ENCODE peak calls at places on chromosome 16, in six cellular contexts. One of them, this sample, is unnamed.

GRCh38 chr16:7689234-7689633 is 356.6 kb downstream of the RBFOX1 start:
- DNase-seq in NB4: no peak
- DNase-seq in HFF-Myc: no peak
- DNase-seq in IMR-90: no peak
- DNase-seq in WTC11: peak; percentile 19
- DNase-seq in foreskin fibroblast: no peak
- DNase-seq in this sample: no peak

GRCh38 chr16:82924075-82924854 is 297.5 kb downstream of the CDH13 start:
- DNase-seq in NB4: no peak
- DNase-seq in HFF-Myc: no peak
- DNase-seq in IMR-90: no peak
- DNase-seq in WTC11: no peak
- DNase-seq in foreskin fibroblast: peak; percentile 3
- DNase-seq in this sample: peak; percentile 40

GRCh38 chr16:15494231-15494630 is 59.8 kb downstream of the BMERB1 start:
- DNase-seq in NB4: no peak
- DNase-seq in HFF-Myc: no peak
- DNase-seq in IMR-90: peak; percentile 56
- DNase-seq in WTC11: no peak
- DNase-seq in foreskin fibroblast: peak; percentile 48
- DNase-seq in this sample: no peak

GRCh38 chr16:23317266-23317661 is 15.2 kb downstream of the SCNN1B start:
- DNase-seq in NB4: no peak
- DNase-seq in HFF-Myc: no peak
- DNase-seq in IMR-90: no peak
- DNase-seq in WTC11: no peak
- DNase-seq in foreskin fibroblast: peak; percentile 11
- DNase-seq in this sample: no peak

GRCh38 chr16:70437017-70437581 is 1.8 kb downstream of the ST3GAL2 start:
- DNase-seq in NB4: peak; percentile 85
- DNase-seq in HFF-Myc: peak; percentile 92
- DNase-seq in IMR-90: peak; percentile 94
- DNase-seq in WTC11: peak; percentile 68
- DNase-seq in foreskin fibroblast: peak; percentile 93
- DNase-seq in this sample: no peak

GRCh38 chr16:57976331-57976796 is 5.4 kb upstream of the CNGB1 start:
- DNase-seq in NB4: no peak
- DNase-seq in HFF-Myc: no peak
- DNase-seq in IMR-90: no peak
- DNase-seq in WTC11: no peak
- DNase-seq in foreskin fibroblast: no peak
- DNase-seq in this sample: peak; percentile 54

GRCh38 chr16:15996432-15997109 is 47.2 kb downstream of the ABCC1 start:
- DNase-seq in NB4: no peak
- DNase-seq in HFF-Myc: peak; percentile 87
- DNase-seq in IMR-90: peak; percentile 93
- DNase-seq in WTC11: no peak
- DNase-seq in foreskin fibroblast: peak; percentile 95
- DNase-seq in this sample: peak; percentile 40

GRCh38 chr16:83515395-83515794 is 292.4 kb upstream of the HSBP1 start:
- DNase-seq in NB4: no peak
- DNase-seq in HFF-Myc: no peak
- DNase-seq in IMR-90: no peak
- DNase-seq in WTC11: no peak
- DNase-seq in foreskin fibroblast: no peak
- DNase-seq in this sample: no peak

GRCh38 chr16:22189473-22190168 is 16.5 kb upstream of the EEF2K start:
- DNase-seq in NB4: no peak
- DNase-seq in HFF-Myc: no peak
- DNase-seq in IMR-90: peak; percentile 16
- DNase-seq in WTC11: no peak
- DNase-seq in foreskin fibroblast: peak; percentile 68
- DNase-seq in this sample: peak; percentile 75

GRCh38 chr16:10871157-10871991 is 5.6 kb upstream of the CIITA start:
- DNase-seq in NB4: peak; percentile 93
- DNase-seq in HFF-Myc: no peak
- DNase-seq in IMR-90: peak; percentile 92
- DNase-seq in WTC11: no peak
- DNase-seq in foreskin fibroblast: peak; percentile 97
- DNase-seq in this sample: peak; percentile 85

GRCh38 chr16:53061701-53062159 is 6.9 kb downstream of the CHD9 start:
- DNase-seq in NB4: peak; percentile 62
- DNase-seq in HFF-Myc: no peak
- DNase-seq in IMR-90: no peak
- DNase-seq in WTC11: no peak
- DNase-seq in foreskin fibroblast: no peak
- DNase-seq in this sample: no peak

GRCh38 chr16:28297784-28298510 is 5.6 kb downstream of the SBK1 start:
- DNase-seq in NB4: no peak
- DNase-seq in HFF-Myc: no peak
- DNase-seq in IMR-90: no peak
- DNase-seq in WTC11: no peak
- DNase-seq in foreskin fibroblast: no peak
- DNase-seq in this sample: no peak

GRCh38 chr16:14497245-14498082 is 132.6 kb downstream of the PARN start:
- DNase-seq in NB4: no peak
- DNase-seq in HFF-Myc: no peak
- DNase-seq in IMR-90: peak; percentile 29
- DNase-seq in WTC11: no peak
- DNase-seq in foreskin fibroblast: no peak
- DNase-seq in this sample: no peak

GRCh38 chr16:14015948-14016347 is 55.2 kb upstream of the MRTFB start:
- DNase-seq in NB4: peak; percentile 20
- DNase-seq in HFF-Myc: peak; percentile 89
- DNase-seq in IMR-90: peak; percentile 90
- DNase-seq in WTC11: no peak
- DNase-seq in foreskin fibroblast: peak; percentile 92
- DNase-seq in this sample: peak; percentile 89

DNA sequence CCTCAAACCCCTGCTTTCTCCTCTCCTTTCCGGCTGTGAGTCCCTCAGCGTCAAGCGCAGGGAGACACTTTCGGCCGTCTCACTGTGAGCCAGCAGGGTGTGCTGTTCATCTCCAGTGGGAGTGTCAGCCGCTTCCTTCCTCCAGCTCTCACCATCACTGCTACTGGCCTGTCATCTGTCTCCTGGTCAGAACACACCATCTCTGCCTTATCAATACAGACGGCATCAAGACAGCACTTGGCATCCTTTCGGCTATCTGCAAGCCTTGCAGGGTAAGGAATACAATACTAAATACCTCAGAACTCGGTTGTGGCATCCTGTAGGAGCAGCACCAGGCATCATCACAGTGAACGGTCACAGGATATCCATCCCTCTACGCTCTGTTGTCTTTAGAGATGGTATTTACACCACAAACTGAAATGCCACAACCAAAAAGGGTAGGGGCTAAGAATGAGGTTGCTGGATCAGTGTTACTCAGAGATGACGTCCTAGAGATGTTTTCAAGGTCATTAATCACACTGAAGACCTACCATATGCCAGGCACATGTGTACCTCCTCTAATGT is 20.7 kb upstream of the CMTM4 start:
- DNase-seq in NB4: peak; percentile 73
- DNase-seq in HFF-Myc: peak; percentile 77
- DNase-seq in IMR-90: peak; percentile 88
- DNase-seq in WTC11: peak; percentile 57
- DNase-seq in foreskin fibroblast: peak; percentile 86
- DNase-seq in this sample: peak; percentile 34
- TF ChIP-seq CTCF in NB4: peak; percentile 82
- TF ChIP-seq CTCF in HFF-Myc: peak; percentile 70
- TF ChIP-seq CTCF in IMR-90: peak; percentile 52
- TF ChIP-seq CTCF in WTC11: peak; percentile 24
- TF ChIP-seq CTCF in foreskin fibroblast: peak; percentile 72
- TF ChIP-seq CTCF in this sample: peak; percentile 34

DNA sequence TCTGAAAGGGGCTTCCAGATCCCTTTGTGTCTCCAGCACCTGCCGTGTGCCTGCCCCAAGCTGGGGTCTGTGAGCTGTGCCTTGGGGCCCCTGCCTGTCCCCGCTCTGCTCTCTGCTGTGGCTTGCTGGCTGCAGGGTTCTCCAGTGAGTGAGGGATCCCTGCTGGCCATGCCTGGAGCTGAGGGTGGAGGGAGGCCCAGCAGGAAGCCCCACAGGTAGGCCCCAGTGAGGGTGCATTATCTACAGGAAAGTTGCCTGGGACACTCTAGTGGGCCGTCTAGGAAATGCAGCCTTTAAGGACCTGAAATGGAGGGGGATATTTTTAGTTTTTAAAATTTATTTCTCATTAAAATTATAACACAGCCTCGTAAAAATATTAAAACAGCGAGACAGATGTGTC is 50.9 kb downstream of the JPH3 start:
- DNase-seq in NB4: peak; percentile 40
- DNase-seq in HFF-Myc: no peak
- DNase-seq in IMR-90: peak; percentile 2
- DNase-seq in WTC11: no peak
- DNase-seq in foreskin fibroblast: peak; percentile 45
- DNase-seq in this sample: no peak
- TF ChIP-seq CTCF in NB4: peak; percentile 40
- TF ChIP-seq CTCF in HFF-Myc: peak; percentile 42
- TF ChIP-seq CTCF in IMR-90: peak; percentile 37
- TF ChIP-seq CTCF in WTC11: peak; percentile 46
- TF ChIP-seq CTCF in foreskin fibroblast: peak; percentile 28
- TF ChIP-seq CTCF in this sample: peak; percentile 48

GRCh38 chr16:74034862-74035261 is 261.8 kb upstream of the PSMD7 start:
- DNase-seq in NB4: peak; percentile 55
- DNase-seq in HFF-Myc: peak; percentile 6
- DNase-seq in IMR-90: peak; percentile 11
- DNase-seq in WTC11: no peak
- DNase-seq in foreskin fibroblast: peak; percentile 17
- DNase-seq in this sample: peak; percentile 26
- TF ChIP-seq CTCF in NB4: peak; percentile 42
- TF ChIP-seq CTCF in HFF-Myc: peak; percentile 44
- TF ChIP-seq CTCF in IMR-90: peak; percentile 29
- TF ChIP-seq CTCF in WTC11: peak; percentile 42
- TF ChIP-seq CTCF in foreskin fibroblast: peak; percentile 42
- TF ChIP-seq CTCF in this sample: peak; percentile 28

GRCh38 chr16:1884889-1885288 is 12.9 kb upstream of the MEIOB start:
- DNase-seq in NB4: no peak
- DNase-seq in HFF-Myc: no peak
- DNase-seq in IMR-90: no peak
- DNase-seq in WTC11: no peak
- DNase-seq in foreskin fibroblast: no peak
- DNase-seq in this sample: no peak

GRCh38 chr16:1890024-1890700 is 18.2 kb upstream of the MEIOB start:
- DNase-seq in NB4: no peak
- DNase-seq in HFF-Myc: no peak
- DNase-seq in IMR-90: no peak
- DNase-seq in WTC11: no peak
- DNase-seq in foreskin fibroblast: no peak
- DNase-seq in this sample: no peak

GRCh38 chr16:1879477-1879876 is 7.5 kb upstream of the MEIOB start:
- DNase-seq in NB4: no peak
- DNase-seq in HFF-Myc: no peak
- DNase-seq in IMR-90: no peak
- DNase-seq in WTC11: no peak
- DNase-seq in foreskin fibroblast: no peak
- DNase-seq in this sample: peak; percentile 56

GRCh38 chr16:1887711-1888354 is 15.9 kb upstream of the MEIOB start:
- DNase-seq in NB4: no peak
- DNase-seq in HFF-Myc: no peak
- DNase-seq in IMR-90: no peak
- DNase-seq in WTC11: no peak
- DNase-seq in foreskin fibroblast: no peak
- DNase-seq in this sample: no peak

DNA sequence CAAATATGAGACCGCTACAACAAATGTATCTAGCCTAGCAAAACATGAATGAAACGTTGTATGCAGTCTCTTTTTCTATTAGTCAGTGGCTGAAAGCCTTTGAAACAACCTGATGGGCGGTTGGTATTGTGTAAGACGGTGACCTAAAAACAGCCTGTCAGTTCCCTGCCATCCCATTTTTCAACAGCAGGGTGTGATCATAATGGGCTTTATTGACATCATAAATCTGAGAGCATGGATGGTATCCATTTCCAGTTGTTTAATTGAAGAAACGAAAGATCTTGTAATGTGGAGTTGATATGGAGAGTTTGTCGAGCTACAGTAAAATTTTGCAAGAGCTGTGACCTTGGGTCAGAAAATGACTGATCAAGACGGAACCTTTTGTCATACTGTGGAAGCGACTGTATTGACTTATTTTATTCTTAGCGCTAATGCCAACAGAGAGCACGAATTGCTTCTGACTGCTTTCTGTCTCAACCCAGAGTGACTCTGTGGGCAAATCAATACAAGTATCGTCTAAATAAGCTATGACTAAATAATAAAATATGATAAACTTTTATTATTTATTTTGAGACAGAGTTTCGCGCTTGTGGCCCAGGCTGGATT is 12.3 kb upstream of the MEIOB start:
- DNase-seq in NB4: peak; percentile 92
- DNase-seq in HFF-Myc: no peak
- DNase-seq in IMR-90: no peak
- DNase-seq in WTC11: no peak
- DNase-seq in foreskin fibroblast: peak; percentile 43
- DNase-seq in this sample: peak; percentile 64
- TF ChIP-seq CTCF in NB4: peak; percentile 46
- TF ChIP-seq CTCF in HFF-Myc: peak; percentile 19
- TF ChIP-seq CTCF in IMR-90: no peak
- TF ChIP-seq CTCF in WTC11: no peak
- TF ChIP-seq CTCF in foreskin fibroblast: peak; percentile 5
- TF ChIP-seq CTCF in this sample: peak; percentile 46

DNA sequence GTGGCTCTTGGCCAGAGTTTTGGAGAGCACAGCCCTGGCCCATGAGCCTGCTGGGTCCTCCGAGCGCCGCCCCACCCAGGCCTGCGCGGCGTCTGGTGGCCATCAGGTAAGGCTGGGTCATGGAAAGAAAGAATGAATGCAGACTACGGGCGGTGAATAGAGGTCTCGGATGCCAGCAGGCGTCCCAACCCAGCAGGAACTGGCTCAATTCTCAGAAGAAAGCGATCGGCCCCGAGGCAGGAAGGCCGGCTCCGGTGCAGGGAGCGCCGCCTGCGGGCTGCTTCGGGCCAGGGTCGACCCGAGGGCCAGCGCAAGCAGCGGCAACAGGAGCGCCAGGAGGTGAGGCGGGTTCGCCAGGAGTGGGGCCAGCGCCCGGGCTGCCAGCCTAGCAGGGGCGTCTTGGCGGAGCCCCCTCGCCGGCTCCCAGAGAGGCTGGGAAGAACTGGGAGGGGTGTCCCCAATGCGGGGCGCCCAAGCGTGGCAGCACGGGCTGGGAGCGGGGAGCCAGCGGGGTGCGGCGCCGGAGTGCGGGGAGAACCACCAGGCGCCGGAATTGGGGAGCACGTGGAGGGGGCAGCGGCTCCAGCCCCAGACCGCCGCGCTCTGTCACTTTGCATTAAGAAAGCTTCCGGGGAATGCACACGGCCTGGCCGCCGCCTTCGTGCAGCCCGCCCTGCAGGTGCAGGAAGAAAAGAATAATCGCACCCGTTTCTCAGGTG is 7.1 kb upstream of the TMC5 start:
- DNase-seq in NB4: no peak
- DNase-seq in HFF-Myc: no peak
- DNase-seq in IMR-90: no peak
- DNase-seq in WTC11: peak; percentile 80
- DNase-seq in foreskin fibroblast: peak; percentile 3
- DNase-seq in this sample: no peak
- TF ChIP-seq CTCF in NB4: no peak
- TF ChIP-seq CTCF in HFF-Myc: peak; percentile 22
- TF ChIP-seq CTCF in IMR-90: no peak
- TF ChIP-seq CTCF in WTC11: no peak
- TF ChIP-seq CTCF in foreskin fibroblast: peak; percentile 8
- TF ChIP-seq CTCF in this sample: no peak

This sample was measured in epithelial cell of esophagus.